ENCODE peak calls at places on chromosomes 7 and 10, in six cellular contexts. W is cardiac fibroblast, I is psoas muscle, S is neural crest cell, B is IMR-90, O is LNCaP clone FGC. E is an unnamed sample.

GRCh38 chr7:84042110-84042539 is 152.5 kb downstream of the SEMA3A start:
- DNase-seq in I (no peak), B (peak), O (no peak), W (peak), S (no peak), E (peak)

GRCh38 chr10:33315891-33316290 is 18.6 kb downstream of the NRP1 start:
- DNase-seq in W (peak), I (no peak), S (no peak), B (no peak), O (no peak), E (no peak)

GRCh38 chr7:1136841-1137516 is 23.0 kb downstream of the ZFAND2A start:
- DNase-seq in I (no peak), B (no peak), O (no peak), S (no peak), W (no peak), E (no peak)

GRCh38 chr10:77603529-77603927 is 34.1 kb downstream of the KCNMA1 start:
- DNase-seq in O (no peak), S (no peak), I (peak), W (no peak), B (peak), E (no peak)

GRCh38 chr7:79436378-79436777 is 17.1 kb downstream of the MAGI2 start:
- DNase-seq in I (no peak), W (no peak), O (no peak), S (no peak), B (no peak), E (no peak)

GRCh38 chr10:85036661-85037060 is 708.3 kb downstream of the CCSER2 start:
- DNase-seq in S (no peak), I (no peak), W (no peak), B (no peak), O (no peak), E (no peak)

GRCh38 chr10:7945469-7946187 is 108.9 kb upstream of the GATA3 start:
- DNase-seq in W (no peak), S (no peak), O (no peak), B (peak), I (no peak), E (no peak)

GRCh38 chr7:674454-675410 is 51.8 kb upstream of the DNAAF5 start:
- DNase-seq in S (no peak), B (no peak), I (no peak), O (no peak), W (peak), E (no peak)

GRCh38 chr10:124605856-124606812 is 138.0 kb downstream of the FAM53B start:
- DNase-seq in I (peak), S (no peak), W (no peak), B (no peak), O (no peak), E (no peak)

GRCh38 chr7:136009488-136010079 is 32.4 kb upstream of the MTPN start:
- DNase-seq in S (no peak), W (peak), B (peak), I (no peak), O (no peak), E (peak)

GRCh38 chr10:127813290-127813689 is 76.3 kb downstream of the FOXI2 start:
- DNase-seq in W (no peak), S (no peak), I (no peak), B (no peak), O (no peak), E (no peak)
- TF ChIP-seq CTCF in W (no peak), S (peak), I (no peak), B (no peak), O (peak), E (no peak)

GRCh38 chr7:134690614-134691504 is 44.2 kb downstream of the BPGM start:
- DNase-seq in W (peak), I (no peak), O (no peak), B (peak), S (no peak), E (no peak)

GRCh38 chr7:134691820-134692705 is 45.4 kb downstream of the BPGM start:
- DNase-seq in W (peak), I (no peak), B (peak), O (no peak), S (no peak), E (no peak)

GRCh38 chr7:134686782-134687181 is 40.1 kb downstream of the BPGM start:
- DNase-seq in W (peak), S (no peak), O (no peak), I (no peak), B (peak), E (no peak)

GRCh38 chr7:134693256-134693655 is 46.6 kb downstream of the BPGM start:
- DNase-seq in B (peak), O (no peak), S (no peak), W (peak), I (peak), E (no peak)

DNA sequence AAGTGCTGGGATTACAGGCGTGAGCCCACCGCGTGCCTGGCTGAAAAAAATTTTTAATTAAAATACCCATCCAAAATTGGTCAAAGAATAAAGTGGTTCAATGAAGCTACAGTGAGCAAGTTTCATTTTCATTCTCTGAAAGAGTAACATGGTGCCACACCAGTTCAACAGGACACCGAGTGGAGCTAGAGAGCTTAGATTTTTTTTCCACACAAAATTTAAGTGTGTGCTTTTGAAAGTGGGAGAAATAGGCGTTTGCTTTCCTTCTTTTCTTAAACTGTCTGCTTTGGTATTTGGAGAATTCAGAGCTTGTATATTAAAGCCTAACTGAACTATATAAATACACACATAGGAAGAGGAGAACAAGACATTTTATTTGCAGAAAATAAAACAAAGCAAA is 43.4 kb downstream of the BPGM start:
- DNase-seq in S (no peak), O (no peak), W (peak), I (no peak), B (peak), E (no peak)
- TF ChIP-seq CTCF in S (peak), O (peak), W (peak), I (peak), B (peak), E (no peak)

DNA sequence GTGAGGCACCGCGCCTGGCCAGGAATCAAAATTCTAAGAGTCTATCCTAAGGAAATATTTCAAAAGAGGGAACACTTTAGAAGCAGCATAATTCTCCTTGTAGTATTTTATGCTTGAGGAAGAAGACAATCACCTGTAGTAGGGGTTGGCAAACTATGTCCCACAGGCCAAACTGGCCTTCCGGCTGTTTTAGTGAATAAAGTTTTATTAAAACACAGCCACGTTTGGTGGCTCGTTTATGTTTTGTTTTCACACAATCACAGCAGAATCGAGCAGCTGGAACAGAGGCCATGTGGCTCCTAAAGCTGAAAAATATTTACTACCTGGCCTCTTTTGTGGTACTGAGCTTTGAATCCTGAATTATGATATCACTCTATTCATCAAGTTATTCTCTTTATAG is 131.7 kb upstream of the TNS3 start:
- DNase-seq in W (no peak), S (no peak), B (no peak), I (no peak), O (no peak), E (no peak)
- TF ChIP-seq CTCF in W (no peak), S (no peak), B (no peak), I (no peak), O (no peak), E (no peak)

DNA sequence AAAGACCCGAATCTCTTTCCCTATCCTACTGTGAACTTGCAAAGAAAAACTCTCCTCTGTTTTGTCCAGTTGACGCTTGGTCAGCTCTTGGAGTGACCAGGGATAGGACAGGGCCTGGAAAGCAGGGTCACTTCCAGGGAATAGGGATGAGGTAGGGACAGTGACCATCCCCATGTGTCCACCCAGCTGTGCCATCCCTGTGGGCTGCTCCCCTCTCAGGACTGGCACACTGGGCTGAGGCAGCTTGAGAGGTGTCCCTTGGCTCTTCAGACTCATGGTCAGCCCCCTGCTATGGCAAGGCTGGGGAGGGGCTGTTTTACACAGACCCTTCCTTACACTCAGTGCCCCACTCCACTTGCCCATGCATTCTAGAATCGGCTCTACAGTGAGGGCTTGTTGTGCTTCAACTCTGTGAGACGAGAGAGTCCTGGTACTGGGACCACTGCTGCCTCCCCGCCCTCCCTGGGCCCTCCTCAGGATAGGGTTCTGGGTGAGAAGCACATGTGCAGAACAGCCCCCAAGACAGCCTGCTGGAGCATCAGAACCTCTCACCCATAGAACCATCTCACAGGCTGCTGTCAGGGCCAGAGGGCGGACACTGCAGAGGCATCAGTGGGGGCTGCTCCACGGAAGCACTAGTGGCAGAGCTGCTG is 202.7 kb upstream of the CXCL12 start:
- DNase-seq in S (no peak), I (no peak), B (no peak), O (no peak), W (no peak), E (no peak)
- TF ChIP-seq CTCF in S (no peak), I (no peak), B (no peak), O (no peak), W (no peak), E (no peak)

GRCh38 chr10:24723788-24724380 is at the start of gene ARHGAP21:
- DNase-seq in W (peak), I (peak), S (peak), B (peak), O (no peak), E (peak)
- TF ChIP-seq CTCF in W (no peak), I (no peak), S (peak), B (no peak), O (peak), E (no peak)

GRCh38 chr7:55526329-55526728 is 46.0 kb downstream of the VOPP1 start:
- DNase-seq in B (no peak), W (no peak), O (no peak), S (no peak), I (no peak), E (no peak)

GRCh38 chr7:55526770-55527169 is 45.5 kb downstream of the VOPP1 start:
- DNase-seq in B (no peak), S (no peak), O (no peak), I (no peak), W (no peak), E (no peak)

GRCh38 chr7:55523366-55523765 is 48.9 kb downstream of the VOPP1 start:
- DNase-seq in I (no peak), S (no peak), W (no peak), B (no peak), O (no peak), E (no peak)

GRCh38 chr7:55522268-55522902 is 49.9 kb downstream of the VOPP1 start:
- DNase-seq in S (no peak), I (no peak), W (no peak), O (no peak), B (no peak), E (no peak)

GRCh38 chr7:55524558-55525310 is 47.6 kb downstream of the VOPP1 start:
- DNase-seq in I (no peak), B (no peak), S (no peak), O (no peak), W (peak), E (no peak)
- TF ChIP-seq CTCF in I (peak), B (no peak), S (no peak), O (no peak), W (no peak), E (no peak)

DNA sequence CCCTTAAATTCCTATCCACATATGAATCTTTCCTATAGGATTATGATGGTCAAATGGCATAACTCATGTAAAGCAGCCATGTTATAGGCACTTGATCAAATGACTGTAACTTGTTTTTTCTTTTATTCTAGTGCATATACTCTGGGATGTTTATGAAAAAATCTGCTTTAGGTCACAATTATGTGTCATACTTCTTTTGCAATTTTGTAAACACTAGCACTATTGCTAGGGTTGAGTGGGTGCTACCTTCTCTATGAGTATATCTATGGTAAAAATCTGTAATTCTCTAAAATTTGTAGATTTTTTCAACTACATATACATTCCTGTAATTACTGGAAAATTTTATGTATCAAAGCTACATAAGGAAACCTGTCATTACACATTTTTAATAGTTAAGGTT is 50.0 kb downstream of the HGF start:
- DNase-seq in I (no peak), W (no peak), S (no peak), O (no peak), B (peak), E (no peak)
- TF ChIP-seq CTCF in I (no peak), W (no peak), S (no peak), O (no peak), B (no peak), E (no peak)

DNA sequence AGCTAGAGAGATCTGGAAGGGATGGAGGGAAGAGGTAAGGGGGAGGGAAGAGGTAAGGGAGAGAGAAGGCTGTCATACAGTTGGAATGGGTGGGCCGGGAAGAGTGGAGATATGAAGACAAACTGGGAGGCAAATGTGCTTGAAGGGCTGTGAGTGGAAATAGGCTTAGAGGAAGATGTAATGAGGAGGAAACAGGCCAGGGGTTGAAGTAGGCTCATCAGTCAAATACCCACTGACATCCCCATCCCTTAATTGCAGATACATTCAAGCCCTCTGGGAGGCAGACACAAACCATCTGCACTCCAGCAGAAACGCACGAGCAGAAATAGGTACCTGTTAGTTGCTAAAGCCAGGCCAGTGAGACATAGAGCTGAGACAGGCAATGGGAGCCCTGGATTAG is 2.1 kb downstream of the SYNPO2L start:
- DNase-seq in B (peak), W (peak), O (peak), S (no peak), I (peak), E (no peak)
- TF ChIP-seq CTCF in B (peak), W (no peak), O (peak), S (no peak), I (peak), E (no peak)

GRCh38 chr7:106062521-106062931 is 49.6 kb downstream of the SYPL1 start:
- DNase-seq in S (no peak), W (no peak), O (no peak), I (no peak), B (no peak), E (no peak)
- TF ChIP-seq CTCF in S (no peak), W (no peak), O (no peak), I (no peak), B (no peak), E (no peak)